ENCODE peak calls at places on chromosome X, in nine cellular contexts. S is GDM1; U is stimulated activated CD4-positive, alpha-beta T cell treated with anti-CD3 and anti-CD28 coated beads, Interleukin-2, amount 100 ng/mL, for 4 hours; Z is naive B cell; K is mesenteric fat pad; Y is NCI-H526 treated with DMSO at 0.1 percent for 48 hours; Q is HT-29; R is left ventricle myocardium inferior; H is naive thymus-derived CD4-positive, alpha-beta T cell. I is an unnamed sample.

GRCh38 chrX:14529288-14529989 is at the start of gene GLRA2:
- DNase-seq in Q (peak), S (no peak), R (no peak), Y (peak), K (no peak), H (no peak), Z (no peak), U (no peak), I (no peak)

GRCh38 chrX:22203186-22203585 is 69.5 kb upstream of the CBLL2 start:
- DNase-seq in S (no peak), R (no peak), Q (no peak), K (no peak), U (no peak), Z (no peak), Y (no peak), H (no peak), I (no peak)

GRCh38 chrX:150361070-150361776 is 1.9 kb upstream of the MAMLD1 start:
- DNase-seq in H (no peak), U (no peak), K (peak), Z (peak), Q (no peak), Y (no peak), S (no peak), R (no peak), I (peak)

GRCh38 chrX:110588164-110588563 is 207.5 kb downstream of the CHRDL1 start:
- DNase-seq in R (no peak), H (no peak), Q (peak), K (no peak), Z (no peak), U (no peak), S (no peak), Y (peak), I (no peak)

GRCh38 chrX:103918584-103919335 is 43.7 kb upstream of the TMSB15B start:
- DNase-seq in Z (peak), Y (peak), S (peak), K (no peak), Q (no peak), U (peak), R (peak), H (peak), I (peak)

GRCh38 chrX:130184857-130185256 is 13.1 kb downstream of the RAB33A start:
- DNase-seq in H (no peak), S (no peak), Z (no peak), Q (no peak), K (no peak), U (no peak), R (no peak), Y (no peak), I (no peak)

GRCh38 chrX:16640823-16641222 is 9.1 kb upstream of the S100G start:
- DNase-seq in K (no peak), H (no peak), Q (no peak), S (no peak), Y (no peak), Z (no peak), U (no peak), R (no peak), I (no peak)

GRCh38 chrX:3820170-3820569 is 106.7 kb upstream of the PRKX start:
- DNase-seq in H (no peak), R (no peak), Q (no peak), K (no peak), S (no peak), Y (no peak), U (no peak), Z (no peak), I (no peak)

GRCh38 chrX:5681159-5681558 is 547.5 kb downstream of the NLGN4X start:
- DNase-seq in H (no peak), K (no peak), Y (peak), Q (peak), Z (no peak), U (no peak), R (no peak), S (peak), I (no peak)

GRCh38 chrX:151006410-151007109 is 23.4 kb downstream of the HMGB3 start:
- DNase-seq in S (no peak), Y (no peak), H (no peak), Z (no peak), U (no peak), R (no peak), K (no peak), Q (no peak), I (no peak)

GRCh38 chrX:23365541-23365940 is 30.9 kb downstream of the PTCHD1 start:
- DNase-seq in Y (no peak), Z (no peak), U (no peak), Q (no peak), R (no peak), S (no peak), H (no peak), K (no peak), I (no peak)

GRCh38 chrX:42920752-42921151 is 142.8 kb upstream of the PPP1R2C start:
- DNase-seq in K (no peak), R (no peak), Q (no peak), Z (no peak), H (no peak), S (no peak), U (no peak), Y (no peak), I (no peak)

GRCh38 chrX:121308276-121308805 is 260.9 kb downstream of the GLUD2 start:
- DNase-seq in U (peak), S (no peak), Y (no peak), R (no peak), Z (no peak), H (no peak), Q (peak), K (no peak), I (no peak)

I was measured in psoas muscle.